ENCODE peak calls at places on chromosomes 7 and 10, in four cellular contexts. E is H9, K is IMR-90, S is neuronal stem cell. P is an unnamed sample.

GRCh38 chr10:13706175-13706574 is 119.4 kb downstream of the PRPF18 start:
- DNase-seq in E (no peak), S (no peak), K (no peak), P (no peak)

GRCh38 chr10:92923416-92923815 is 75.1 kb downstream of the EXOC6 start:
- DNase-seq in E (no peak), S (no peak), K (peak; percentile 3), P (no peak)

GRCh38 chr7:43584200-43584586 is 1.3 kb downstream of the STK17A start:
- DNase-seq in S (no peak), K (peak; percentile 71), E (no peak), P (peak; percentile 90)

GRCh38 chr7:107122483-107122882 is 46.3 kb upstream of the HBP1 start:
- DNase-seq in K (peak; percentile 85), E (no peak), S (no peak), P (peak; percentile 93)

GRCh38 chr10:68208424-68209042 is 23.4 kb downstream of the ATOH7 start:
- DNase-seq in E (peak; percentile 93), S (peak; percentile 58), K (peak; percentile 79), P (peak; percentile 82)

GRCh38 chr7:29146082-29146706 is at the start of gene CPVL:
- DNase-seq in E (peak; percentile 78), K (no peak), S (peak; percentile 38), P (peak; percentile 4)

GRCh38 chr7:12296051-12296570 is 85.0 kb downstream of the TMEM106B start:
- DNase-seq in S (no peak), K (no peak), E (no peak), P (no peak)

GRCh38 chr7:271266-272107 is 18.5 kb upstream of the FOXL3 start:
- DNase-seq in K (no peak), S (no peak), E (no peak), P (no peak)

GRCh38 chr10:1581189-1581588 is 156.1 kb downstream of the ADARB2 start:
- DNase-seq in E (peak; percentile 61), K (no peak), S (no peak), P (no peak)

GRCh38 chr7:20158684-20159083 is 58.5 kb downstream of the MACC1 start:
- DNase-seq in K (peak; percentile 36), S (no peak), E (no peak), P (no peak)

GRCh38 chr7:85695041-85695990 is 508.5 kb upstream of the SEMA3D start:
- DNase-seq in E (no peak), S (no peak), K (peak; percentile 15), P (peak; percentile 29)

GRCh38 chr10:27258838-27259532 is 18.4 kb upstream of the ACBD5 start:
- DNase-seq in K (no peak), E (peak; percentile 60), S (no peak), P (no peak)

GRCh38 chr7:117809958-117810357 is 63.3 kb downstream of the CTTNBP2 start:
- DNase-seq in S (no peak), K (peak; percentile 4), E (no peak), P (no peak)

GRCh38 chr7:30260246-30260768 is 24.1 kb upstream of the ZNRF2 start:
- DNase-seq in S (no peak), K (no peak), E (no peak), P (no peak)

GRCh38 chr10:125783957-125784356 is 8.3 kb upstream of the MMP21 start:
- DNase-seq in S (no peak), E (no peak), K (peak; percentile 4), P (no peak)

GRCh38 chr7:140484479-140484878 is 5.2 kb upstream of the MKRN1 start:
- DNase-seq in K (no peak), S (no peak), E (no peak), P (no peak)

GRCh38 chr10:74983383-74983782 is 128.1 kb upstream of the SAMD8 start:
- DNase-seq in E (no peak), S (no peak), K (no peak), P (no peak)

DNA sequence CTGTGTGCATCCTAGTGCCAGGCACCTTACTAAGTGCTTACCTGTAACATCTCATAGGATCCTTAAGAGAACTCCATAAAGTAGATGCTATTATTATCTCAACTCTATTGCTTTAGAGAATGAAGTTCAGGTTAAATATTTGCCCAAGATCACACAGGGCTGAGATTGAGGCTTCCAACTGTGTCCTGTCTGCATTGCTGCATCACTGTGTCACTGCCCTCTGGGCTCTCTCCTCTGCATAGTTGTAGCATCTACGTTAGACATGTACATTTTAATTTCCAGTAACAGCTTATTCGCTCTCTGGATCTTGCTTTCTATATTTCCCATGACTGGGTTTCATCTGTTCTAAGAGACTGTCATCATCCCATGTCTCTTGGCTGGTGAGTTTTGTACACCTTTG is 63.6 kb upstream of the FZD8 start:
- DNase-seq in E (no peak), S (no peak), K (no peak), P (no peak)
- H3K14ac ChIP-seq in E (no peak overlapping the region), S (no peak overlapping the region), K (no peak overlapping the region), P (no peak overlapping the region)

GRCh38 chr10:103775786-103776185 is 79.6 kb downstream of the SH3PXD2A start:
- DNase-seq in K (no peak), E (no peak), S (no peak), P (no peak)

GRCh38 chr10:103769176-103769575 is 86.2 kb downstream of the SH3PXD2A start:
- DNase-seq in S (no peak), E (no peak), K (no peak), P (no peak)

GRCh38 chr10:103770139-103770538 is 85.2 kb downstream of the SH3PXD2A start:
- DNase-seq in S (no peak), E (no peak), K (no peak), P (no peak)

GRCh38 chr10:103768345-103768744 is 87.0 kb downstream of the SH3PXD2A start:
- DNase-seq in K (no peak), E (no peak), S (no peak), P (no peak)

GRCh38 chr10:103772096-103772845 is 83.1 kb downstream of the SH3PXD2A start:
- DNase-seq in E (peak; percentile 94), S (peak; percentile 72), K (peak; percentile 98), P (peak; percentile 94)
- H3K14ac ChIP-seq in E (peak overlapping the region; percentile 82), S (peak overlapping the region; percentile 31), K (peak overlapping the region; percentile 85), P (no peak overlapping the region)

GRCh38 chr7:92133133-92133736 is 1.0 kb downstream of the CYP51A1 start:
- DNase-seq in E (no peak), K (no peak), S (no peak), P (peak; percentile 42)
- H3K14ac ChIP-seq in E (no peak overlapping the region), K (no peak overlapping the region), S (peak overlapping the region; percentile 31), P (no peak overlapping the region)

DNA sequence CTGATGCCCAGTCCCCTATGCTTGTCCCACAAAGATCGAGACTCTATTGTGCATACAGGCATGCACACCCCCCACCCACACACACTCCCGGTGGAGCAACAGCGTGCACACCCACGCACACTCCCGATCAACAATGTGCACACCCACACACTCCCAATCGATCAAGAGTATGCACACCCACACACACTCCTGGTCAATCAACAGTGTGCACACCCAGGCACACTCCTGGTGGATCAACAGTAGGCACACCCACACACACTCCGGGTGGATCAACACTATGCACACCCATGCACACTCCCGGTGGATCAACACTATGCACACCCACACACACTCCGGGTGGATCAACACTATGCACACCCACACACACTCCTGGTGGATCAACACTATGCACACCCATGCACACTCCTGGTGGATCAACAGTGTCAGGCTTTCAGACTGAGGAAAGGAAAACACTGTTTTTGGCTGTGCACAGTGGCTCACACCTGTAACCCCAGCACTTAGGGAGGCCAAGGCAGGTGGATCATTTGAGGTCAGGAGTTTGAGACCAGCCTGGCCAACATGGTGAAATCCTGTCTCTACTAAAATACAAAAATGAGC is 118.8 kb downstream of the PTPRN2 start:
- DNase-seq in S (no peak), E (no peak), K (no peak), P (no peak)
- H3K14ac ChIP-seq in S (no peak overlapping the region), E (no peak overlapping the region), K (no peak overlapping the region), P (no peak overlapping the region)

GRCh38 chr7:135744938-135745701 is 3.5 kb downstream of the FAM180A start:
- DNase-seq in K (peak; percentile 86), S (no peak), E (no peak), P (no peak)

GRCh38 chr7:135747366-135747765 is 1.2 kb downstream of the FAM180A start:
- DNase-seq in K (no peak), S (no peak), E (no peak), P (no peak)

GRCh38 chr7:135743907-135744789 is 4.5 kb downstream of the FAM180A start:
- DNase-seq in S (no peak), E (no peak), K (peak; percentile 75), P (no peak)

GRCh38 chr7:135745702-135746312 is 2.8 kb downstream of the FAM180A start:
- DNase-seq in K (peak; percentile 99), E (no peak), S (no peak), P (peak; percentile 42)

DNA sequence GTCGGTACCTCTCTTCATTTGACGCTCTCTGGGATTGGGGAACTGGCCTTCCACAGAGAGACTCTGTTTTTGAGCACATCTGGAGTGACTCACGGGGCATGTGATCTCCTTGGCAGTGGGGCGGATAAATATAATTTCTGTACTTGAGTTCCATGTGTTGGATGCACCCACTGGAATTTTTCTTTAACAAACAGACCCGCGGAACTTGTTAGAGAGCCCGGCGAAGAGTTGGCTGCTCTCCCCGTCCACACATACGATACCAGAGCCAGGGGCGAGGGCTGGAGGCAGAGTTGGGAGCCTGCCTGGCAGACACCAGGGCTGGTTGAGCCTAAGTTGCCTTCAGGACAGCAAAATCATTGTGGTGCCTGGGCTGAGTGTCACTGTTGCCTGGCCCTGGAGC is at the start of gene FAM180A:
- DNase-seq in K (peak; percentile 85), E (no peak), S (no peak), P (no peak)
- H3K14ac ChIP-seq in K (peak within 1 kb of the TSS; percentile 87), E (no peak within 1 kb of the TSS), S (peak within 1 kb of the TSS; percentile 92), P (no peak within 1 kb of the TSS)

DNA sequence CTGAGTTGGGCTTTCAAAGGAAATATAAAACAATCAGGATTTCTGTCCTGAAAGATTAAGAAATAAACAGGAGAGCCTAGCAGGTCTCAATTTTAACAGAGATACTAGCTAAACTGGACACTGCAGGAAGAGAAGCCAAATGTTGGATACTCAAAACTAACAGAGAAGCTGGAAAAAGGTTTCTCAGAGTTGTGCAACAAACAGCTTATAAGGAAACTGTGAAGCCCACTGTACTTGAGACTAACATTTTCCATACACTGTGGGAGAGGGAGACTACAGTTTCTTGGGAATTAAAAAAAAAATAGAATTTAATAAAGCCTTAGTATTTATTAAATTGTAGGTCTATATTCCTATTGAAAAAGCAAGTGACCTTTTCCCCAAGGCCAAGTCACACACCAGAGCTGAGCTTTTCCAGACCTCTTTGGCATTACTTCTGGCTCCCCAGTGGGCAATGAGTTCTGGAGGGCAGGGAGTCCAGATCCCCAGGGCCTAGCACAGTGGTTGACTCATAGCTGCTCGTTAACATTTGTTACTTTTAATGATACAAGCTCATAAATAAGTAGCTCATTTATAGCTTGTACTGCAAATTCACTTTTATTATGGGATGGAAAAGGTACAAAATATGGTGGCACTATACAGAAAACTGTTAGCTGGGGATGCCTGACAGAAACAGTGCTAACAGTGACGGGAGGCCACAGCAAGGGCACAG is 68.3 kb downstream of the MINDY3 start:
- DNase-seq in E (no peak), S (no peak), K (peak; percentile 7), P (peak; percentile 78)
- H3K14ac ChIP-seq in E (no peak overlapping the region), S (no peak overlapping the region), K (peak overlapping the region; percentile 52), P (no peak overlapping the region)

DNA sequence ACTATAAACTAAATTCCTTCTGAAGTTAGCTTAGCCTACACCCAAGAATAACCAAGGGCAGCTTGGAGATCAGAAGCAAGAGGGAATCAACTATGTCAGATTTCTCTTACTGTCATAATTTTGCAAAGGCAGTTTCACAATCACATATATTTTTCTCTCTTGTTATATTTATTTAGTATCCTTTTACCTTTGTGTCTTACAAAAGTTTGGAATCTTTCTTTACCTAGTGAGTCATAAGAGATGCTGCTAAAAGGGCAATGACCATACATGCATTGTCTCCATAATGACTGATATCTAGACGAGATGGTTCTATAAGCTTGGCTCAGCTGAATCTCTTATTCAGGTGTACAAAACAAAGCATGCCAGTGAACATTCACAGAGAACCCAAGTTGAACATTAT is 61.1 kb downstream of the PPP1R17 start:
- DNase-seq in E (no peak), S (no peak), K (no peak), P (no peak)
- H3K14ac ChIP-seq in E (no peak overlapping the region), S (no peak overlapping the region), K (no peak overlapping the region), P (no peak overlapping the region)

GRCh38 chr10:60140681-60141632 is 234.6 kb upstream of the CCDC6 start:
- DNase-seq in K (peak; percentile 13), S (peak; percentile 77), E (peak; percentile 84), P (peak; percentile 90)
- H3K14ac ChIP-seq in K (peak overlapping the region; percentile 63), S (no peak overlapping the region), E (peak overlapping the region; percentile 75), P (no peak overlapping the region)

P was measured in mesenchymal stem cell.